ENCODE peak calls at places on chromosomes 12 and 14, in eight cellular contexts. M, R, T, Y, Z, D, H and O are unnamed samples.

GRCh38 chr14:51396222-51396815 is 156.3 kb downstream of the TMX1 start:
- DNase-seq in M (no peak), Y (no peak), T (no peak), H (no peak), Z (no peak), R (peak), D (no peak), O (no peak)

GRCh38 chr12:122421263-122421814 is 1.1 kb downstream of the CLIP1 start:
- DNase-seq in D (no peak), T (peak), M (peak), Z (no peak), H (no peak), Y (no peak), R (peak), O (peak)

GRCh38 chr12:25501565-25501964 is 51.5 kb downstream of the LMNTD1 start:
- DNase-seq in M (no peak), Y (no peak), T (no peak), D (no peak), R (peak), H (no peak), Z (no peak), O (no peak)

GRCh38 chr12:77166711-77167110 is 101.3 kb upstream of the E2F7 start:
- DNase-seq in R (no peak), M (no peak), T (no peak), Y (no peak), H (no peak), Z (no peak), D (no peak), O (no peak)

GRCh38 chr14:89613260-89614008 is 196.4 kb upstream of the FOXN3 start:
- DNase-seq in Z (no peak), M (no peak), Y (no peak), H (no peak), D (no peak), T (no peak), R (no peak), O (no peak)

GRCh38 chr12:27185234-27186045 is 58.6 kb upstream of the STK38L start:
- DNase-seq in Y (no peak), R (peak), M (no peak), Z (no peak), T (no peak), H (no peak), D (peak), O (no peak)

GRCh38 chr12:98894412-98895085 is 249.5 kb downstream of the APAF1 start:
- DNase-seq in H (peak), T (peak), Z (no peak), R (no peak), M (peak), Y (peak), D (no peak), O (peak)

GRCh38 chr12:105419606-105420005 is 89.1 kb downstream of the C12orf75 start:
- DNase-seq in M (no peak), Y (no peak), R (no peak), Z (no peak), T (no peak), H (no peak), D (no peak), O (no peak)

GRCh38 chr12:57111046-57111698 is at the start of gene STAT6:
- DNase-seq in Z (peak), D (no peak), R (peak), Y (peak), T (peak), H (peak), M (no peak), O (peak)

GRCh38 chr14:94113073-94113472 is 2.5 kb downstream of the IFI27 start:
- DNase-seq in T (no peak), Z (no peak), R (no peak), D (no peak), Y (no peak), H (no peak), M (no peak), O (no peak)

GRCh38 chr12:89825591-89826449 is 117.2 kb upstream of the ATP2B1 start:
- DNase-seq in R (peak), T (no peak), H (no peak), Y (no peak), D (peak), M (no peak), Z (no peak), O (peak)

GRCh38 chr14:75141967-75142366 is 15.1 kb upstream of the NEK9 start:
- DNase-seq in Y (no peak), T (no peak), Z (peak), R (peak), H (no peak), M (peak), D (no peak), O (no peak)